ENCODE peak calls at places on chromosome 2, in nine cellular contexts. One of them, this sample, is unnamed.
A peak's percentile ranks its signal among the peaks of the same experiment; 100 is the strongest.

GRCh38 chr2:38521835-38522234 is 80.9 kb downstream of the HNRNPLL start:
- DNase-seq in natural killer cell: no peak
- DNase-seq in iPS-NIHi11: no peak
- DNase-seq in KG1: no peak
- DNase-seq in Right ventricle myocardium superior: no peak
- DNase-seq in ureter: no peak
- DNase-seq in HCT116: no peak
- DNase-seq in NCI-H748 treated with DMSO at 0.1 percent for 48 hours: no peak
- DNase-seq in amygdala: no peak
- DNase-seq in this sample: no peak

GRCh38 chr2:149184994-149185393 is 145.4 kb upstream of the LYPD6 start:
- DNase-seq in natural killer cell: no peak
- DNase-seq in iPS-NIHi11: no peak
- DNase-seq in KG1: no peak
- DNase-seq in Right ventricle myocardium superior: no peak
- DNase-seq in ureter: no peak
- DNase-seq in HCT116: no peak
- DNase-seq in NCI-H748 treated with DMSO at 0.1 percent for 48 hours: no peak
- DNase-seq in amygdala: no peak
- DNase-seq in this sample: no peak

GRCh38 chr2:79757526-79757925 is 244.7 kb downstream of the CTNNA2 start:
- DNase-seq in natural killer cell: no peak
- DNase-seq in iPS-NIHi11: no peak
- DNase-seq in KG1: no peak
- DNase-seq in Right ventricle myocardium superior: no peak
- DNase-seq in ureter: no peak
- DNase-seq in HCT116: no peak
- DNase-seq in NCI-H748 treated with DMSO at 0.1 percent for 48 hours: no peak
- DNase-seq in amygdala: no peak
- DNase-seq in this sample: no peak

GRCh38 chr2:215171151-215171550 is 32.7 kb upstream of the ABCA12 start:
- DNase-seq in natural killer cell: no peak
- DNase-seq in iPS-NIHi11: no peak
- DNase-seq in KG1: no peak
- DNase-seq in Right ventricle myocardium superior: no peak
- DNase-seq in ureter: no peak
- DNase-seq in HCT116: no peak
- DNase-seq in NCI-H748 treated with DMSO at 0.1 percent for 48 hours: no peak
- DNase-seq in amygdala: no peak
- DNase-seq in this sample: no peak

GRCh38 chr2:184363213-184363612 is 235.1 kb upstream of the ZNF804A start:
- DNase-seq in natural killer cell: no peak
- DNase-seq in iPS-NIHi11: no peak
- DNase-seq in KG1: no peak
- DNase-seq in Right ventricle myocardium superior: no peak
- DNase-seq in ureter: no peak
- DNase-seq in HCT116: peak; percentile 2
- DNase-seq in NCI-H748 treated with DMSO at 0.1 percent for 48 hours: no peak
- DNase-seq in amygdala: no peak
- DNase-seq in this sample: no peak

GRCh38 chr2:172953970-172954852 is 121.4 kb upstream of the MAP3K20 start:
- DNase-seq in natural killer cell: no peak
- DNase-seq in iPS-NIHi11: no peak
- DNase-seq in KG1: no peak
- DNase-seq in Right ventricle myocardium superior: no peak
- DNase-seq in ureter: no peak
- DNase-seq in HCT116: no peak
- DNase-seq in NCI-H748 treated with DMSO at 0.1 percent for 48 hours: no peak
- DNase-seq in amygdala: no peak
- DNase-seq in this sample: no peak

GRCh38 chr2:31382452-31383120 is 32.0 kb downstream of the XDH start:
- DNase-seq in natural killer cell: no peak
- DNase-seq in iPS-NIHi11: peak; percentile 29
- DNase-seq in KG1: no peak
- DNase-seq in Right ventricle myocardium superior: no peak
- DNase-seq in ureter: no peak
- DNase-seq in HCT116: no peak
- DNase-seq in NCI-H748 treated with DMSO at 0.1 percent for 48 hours: no peak
- DNase-seq in amygdala: no peak
- DNase-seq in this sample: no peak

GRCh38 chr2:30346475-30347169 is 100.4 kb upstream of the LCLAT1 start:
- DNase-seq in natural killer cell: no peak
- DNase-seq in iPS-NIHi11: peak; percentile 85
- DNase-seq in KG1: no peak
- DNase-seq in Right ventricle myocardium superior: peak; percentile 83
- DNase-seq in ureter: peak; percentile 57
- DNase-seq in HCT116: no peak
- DNase-seq in NCI-H748 treated with DMSO at 0.1 percent for 48 hours: no peak
- DNase-seq in amygdala: no peak
- DNase-seq in this sample: peak; percentile 89

GRCh38 chr2:28393115-28393836 is 618 bp downstream of the FOSL2 start:
- DNase-seq in natural killer cell: peak; percentile 67
- DNase-seq in iPS-NIHi11: peak; percentile 49
- DNase-seq in KG1: no peak
- DNase-seq in Right ventricle myocardium superior: peak; percentile 87
- DNase-seq in ureter: peak; percentile 78
- DNase-seq in HCT116: no peak
- DNase-seq in NCI-H748 treated with DMSO at 0.1 percent for 48 hours: peak; percentile 49
- DNase-seq in amygdala: no peak
- DNase-seq in this sample: peak; percentile 74

GRCh38 chr2:227697013-227697412 is 20.8 kb downstream of the SLC19A3 start:
- DNase-seq in natural killer cell: no peak
- DNase-seq in iPS-NIHi11: no peak
- DNase-seq in KG1: no peak
- DNase-seq in Right ventricle myocardium superior: no peak
- DNase-seq in ureter: no peak
- DNase-seq in HCT116: no peak
- DNase-seq in NCI-H748 treated with DMSO at 0.1 percent for 48 hours: no peak
- DNase-seq in amygdala: no peak
- DNase-seq in this sample: no peak

GRCh38 chr2:64177315-64177714 is 33.1 kb upstream of the PELI1 start:
- DNase-seq in natural killer cell: no peak
- DNase-seq in iPS-NIHi11: no peak
- DNase-seq in KG1: no peak
- DNase-seq in Right ventricle myocardium superior: no peak
- DNase-seq in ureter: no peak
- DNase-seq in HCT116: no peak
- DNase-seq in NCI-H748 treated with DMSO at 0.1 percent for 48 hours: no peak
- DNase-seq in amygdala: no peak
- DNase-seq in this sample: no peak

GRCh38 chr2:98882971-98883779 is 52.9 kb downstream of the CRACDL start:
- DNase-seq in natural killer cell: no peak
- DNase-seq in iPS-NIHi11: no peak
- DNase-seq in KG1: no peak
- DNase-seq in Right ventricle myocardium superior: no peak
- DNase-seq in ureter: peak; percentile 31
- DNase-seq in HCT116: no peak
- DNase-seq in NCI-H748 treated with DMSO at 0.1 percent for 48 hours: no peak
- DNase-seq in amygdala: no peak
- DNase-seq in this sample: no peak

GRCh38 chr2:119958642-119959268 is 54.1 kb upstream of the EPB41L5 start:
- DNase-seq in natural killer cell: no peak
- DNase-seq in iPS-NIHi11: no peak
- DNase-seq in KG1: no peak
- DNase-seq in Right ventricle myocardium superior: no peak
- DNase-seq in ureter: no peak
- DNase-seq in HCT116: no peak
- DNase-seq in NCI-H748 treated with DMSO at 0.1 percent for 48 hours: no peak
- DNase-seq in amygdala: no peak
- DNase-seq in this sample: no peak

GRCh38 chr2:162537651-162538050 is 193.7 kb downstream of the GCA start:
- DNase-seq in natural killer cell: no peak
- DNase-seq in iPS-NIHi11: no peak
- DNase-seq in KG1: no peak
- DNase-seq in Right ventricle myocardium superior: no peak
- DNase-seq in ureter: no peak
- DNase-seq in HCT116: no peak
- DNase-seq in NCI-H748 treated with DMSO at 0.1 percent for 48 hours: no peak
- DNase-seq in amygdala: no peak
- DNase-seq in this sample: no peak

GRCh38 chr2:219446101-219446504 is 11.5 kb downstream of the SPEG start:
- DNase-seq in natural killer cell: no peak
- DNase-seq in iPS-NIHi11: peak; percentile 70
- DNase-seq in KG1: no peak
- DNase-seq in Right ventricle myocardium superior: peak; percentile 51
- DNase-seq in ureter: no peak
- DNase-seq in HCT116: no peak
- DNase-seq in NCI-H748 treated with DMSO at 0.1 percent for 48 hours: peak; percentile 2
- DNase-seq in amygdala: peak; percentile 32
- DNase-seq in this sample: no peak

GRCh38 chr2:191786694-191787093 is 60.2 kb downstream of the CAVIN2 start:
- DNase-seq in natural killer cell: no peak
- DNase-seq in iPS-NIHi11: no peak
- DNase-seq in KG1: no peak
- DNase-seq in Right ventricle myocardium superior: no peak
- DNase-seq in ureter: no peak
- DNase-seq in HCT116: no peak
- DNase-seq in NCI-H748 treated with DMSO at 0.1 percent for 48 hours: no peak
- DNase-seq in amygdala: no peak
- DNase-seq in this sample: no peak

GRCh38 chr2:112032615-112033457 is 22.2 kb upstream of the TMEM87B start:
- DNase-seq in natural killer cell: no peak
- DNase-seq in iPS-NIHi11: no peak
- DNase-seq in KG1: no peak
- DNase-seq in Right ventricle myocardium superior: no peak
- DNase-seq in ureter: peak; percentile 80
- DNase-seq in HCT116: peak; percentile 48
- DNase-seq in NCI-H748 treated with DMSO at 0.1 percent for 48 hours: no peak
- DNase-seq in amygdala: no peak
- DNase-seq in this sample: no peak

GRCh38 chr2:85765081-85765731 is 11.4 kb downstream of the ATOH8 start:
- DNase-seq in natural killer cell: no peak
- DNase-seq in iPS-NIHi11: peak; percentile 81
- DNase-seq in KG1: no peak
- DNase-seq in Right ventricle myocardium superior: no peak
- DNase-seq in ureter: no peak
- DNase-seq in HCT116: no peak
- DNase-seq in NCI-H748 treated with DMSO at 0.1 percent for 48 hours: peak; percentile 62
- DNase-seq in amygdala: no peak
- DNase-seq in this sample: peak; percentile 33

GRCh38 chr2:44940053-44940494 is 1.4 kb upstream of the SIX3 start:
- DNase-seq in natural killer cell: no peak
- DNase-seq in iPS-NIHi11: no peak
- DNase-seq in KG1: no peak
- DNase-seq in Right ventricle myocardium superior: no peak
- DNase-seq in ureter: no peak
- DNase-seq in HCT116: no peak
- DNase-seq in NCI-H748 treated with DMSO at 0.1 percent for 48 hours: no peak
- DNase-seq in amygdala: no peak
- DNase-seq in this sample: no peak

GRCh38 chr2:228084717-228085116 is 96.8 kb downstream of the SPHKAP start:
- DNase-seq in natural killer cell: no peak
- DNase-seq in iPS-NIHi11: no peak
- DNase-seq in KG1: no peak
- DNase-seq in Right ventricle myocardium superior: no peak
- DNase-seq in ureter: no peak
- DNase-seq in HCT116: no peak
- DNase-seq in NCI-H748 treated with DMSO at 0.1 percent for 48 hours: no peak
- DNase-seq in amygdala: no peak
- DNase-seq in this sample: no peak

GRCh38 chr2:68537872-68538271 is 70.5 kb downstream of the APLF start:
- DNase-seq in natural killer cell: no peak
- DNase-seq in iPS-NIHi11: no peak
- DNase-seq in KG1: no peak
- DNase-seq in Right ventricle myocardium superior: no peak
- DNase-seq in ureter: no peak
- DNase-seq in HCT116: no peak
- DNase-seq in NCI-H748 treated with DMSO at 0.1 percent for 48 hours: no peak
- DNase-seq in amygdala: no peak
- DNase-seq in this sample: no peak

GRCh38 chr2:215357660-215358059 is 45.8 kb downstream of the ATIC start:
- DNase-seq in natural killer cell: no peak
- DNase-seq in iPS-NIHi11: no peak
- DNase-seq in KG1: no peak
- DNase-seq in Right ventricle myocardium superior: no peak
- DNase-seq in ureter: no peak
- DNase-seq in HCT116: no peak
- DNase-seq in NCI-H748 treated with DMSO at 0.1 percent for 48 hours: no peak
- DNase-seq in amygdala: no peak
- DNase-seq in this sample: no peak

GRCh38 chr2:68357608-68358337 is 7.3 kb upstream of the PLEK start:
- DNase-seq in natural killer cell: no peak
- DNase-seq in iPS-NIHi11: peak; percentile 67
- DNase-seq in KG1: no peak
- DNase-seq in Right ventricle myocardium superior: peak; percentile 50
- DNase-seq in ureter: no peak
- DNase-seq in HCT116: peak; percentile 51
- DNase-seq in NCI-H748 treated with DMSO at 0.1 percent for 48 hours: no peak
- DNase-seq in amygdala: peak; percentile 48
- DNase-seq in this sample: peak; percentile 22

GRCh38 chr2:159617080-159617479 is 732 bp upstream of the BAZ2B start:
- DNase-seq in natural killer cell: no peak
- DNase-seq in iPS-NIHi11: peak; percentile 26
- DNase-seq in KG1: no peak
- DNase-seq in Right ventricle myocardium superior: no peak
- DNase-seq in ureter: no peak
- DNase-seq in HCT116: no peak
- DNase-seq in NCI-H748 treated with DMSO at 0.1 percent for 48 hours: peak; percentile 32
- DNase-seq in amygdala: no peak
- DNase-seq in this sample: no peak

This sample was measured in dermis microvascular lymphatic vessel endothelial cell.